ENCODE peak calls at places on chromosomes 5 and 9, in seven cellular contexts. F is endothelial cell, Y is nephron progenitor cell, P is cardiac fibroblast, V is left lung, S is GM06990, T is heart left ventricle. I is an unnamed sample.

GRCh38 chr9:30670805-30671562 is 1713.5 kb upstream of the ACO1 start:
- DNase-seq in F (no peak), Y (no peak), P (no peak), V (peak; percentile 52), S (peak; percentile 1), T (no peak), I (no peak)

GRCh38 chr5:127909078-127909477 is 174.5 kb upstream of the SLC12A2 start:
- DNase-seq in F (peak; percentile 40), Y (peak; percentile 9), P (peak; percentile 75), V (no peak), S (no peak), T (no peak), I (no peak)

GRCh38 chr9:14238044-14238443 is 75.9 kb downstream of the NFIB start:
- DNase-seq in F (peak; percentile 38), Y (no peak), P (no peak), V (no peak), S (no peak), T (no peak), I (no peak)

GRCh38 chr5:149172261-149172660 is 31.0 kb downstream of the ABLIM3 start:
- DNase-seq in F (no peak), Y (no peak), P (peak; percentile 43), V (no peak), S (no peak), T (no peak), I (no peak)

GRCh38 chr5:51398875-51399635 is 15.8 kb downstream of the ISL1 start:
- DNase-seq in F (peak; percentile 22), Y (peak; percentile 52), P (no peak), V (peak; percentile 66), S (no peak), T (no peak), I (no peak)

GRCh38 chr9:128838338-128838737 is 8.7 kb upstream of the SPOUT1 start:
- DNase-seq in F (no peak), Y (no peak), P (no peak), V (peak; percentile 37), S (no peak), T (no peak), I (no peak)

GRCh38 chr5:1101991-1102713 is 9.7 kb downstream of the SLC12A7 start:
- DNase-seq in F (no peak), Y (peak; percentile 76), P (peak; percentile 45), V (no peak), S (no peak), T (peak; percentile 76), I (no peak)

GRCh38 chr9:137511758-137512463 is 38.3 kb downstream of the PNPLA7 start:
- DNase-seq in F (no peak), Y (no peak), P (no peak), V (peak; percentile 54), S (no peak), T (no peak), I (no peak)

GRCh38 chr9:110283736-110284135 is 27.4 kb upstream of the TXN start:
- DNase-seq in F (no peak), Y (no peak), P (no peak), V (no peak), S (no peak), T (no peak), I (no peak)

GRCh38 chr5:61030163-61030482 is 85.1 kb downstream of the NDUFAF2 start:
- DNase-seq in F (no peak), Y (no peak), P (no peak), V (no peak), S (no peak), T (no peak), I (no peak)

GRCh38 chr9:37187269-37187668 is 66.9 kb downstream of the ZCCHC7 start:
- DNase-seq in F (no peak), Y (no peak), P (no peak), V (no peak), S (peak; percentile 43), T (no peak), I (no peak)

GRCh38 chr9:111039203-111039907 is 1.1 kb upstream of the LPAR1 start:
- DNase-seq in F (peak; percentile 6), Y (peak; percentile 12), P (no peak), V (no peak), S (no peak), T (no peak), I (peak; percentile 13)

GRCh38 chr5:159993194-159993593 is 15.7 kb upstream of the TTC1 start:
- DNase-seq in F (no peak), Y (no peak), P (no peak), V (no peak), S (no peak), T (no peak), I (no peak)

GRCh38 chr5:54610197-54610898 is 92.8 kb downstream of the SNX18 start:
- DNase-seq in F (no peak), Y (no peak), P (peak; percentile 59), V (no peak), S (peak; percentile 54), T (no peak), I (no peak)

GRCh38 chr5:107463731-107464130 is 207.0 kb downstream of the EFNA5 start:
- DNase-seq in F (no peak), Y (no peak), P (no peak), V (no peak), S (no peak), T (no peak), I (no peak)

GRCh38 chr5:124059200-124059599 is 547.2 kb downstream of the CSNK1G3 start:
- DNase-seq in F (no peak), Y (no peak), P (no peak), V (no peak), S (no peak), T (no peak), I (no peak)

GRCh38 chr5:140243855-140244254 is 59.0 kb downstream of the PFDN1 start:
- DNase-seq in F (no peak), Y (no peak), P (no peak), V (no peak), S (no peak), T (no peak), I (no peak)

GRCh38 chr5:140926211-140926902 is at the start of gene PCDHAC1:
- DNase-seq in F (peak; percentile 96), Y (peak; percentile 97), P (peak; percentile 44), V (peak; percentile 93), S (peak; percentile 9), T (peak; percentile 67), I (peak; percentile 91)

GRCh38 chr9:135989722-135990467 is 28.7 kb upstream of the UBAC1 start:
- DNase-seq in F (no peak), Y (no peak), P (no peak), V (no peak), S (no peak), T (no peak), I (no peak)

GRCh38 chr5:88845081-88845697 is 37.8 kb downstream of the MEF2C start:
- DNase-seq in F (no peak), Y (no peak), P (no peak), V (no peak), S (peak; percentile 76), T (no peak), I (no peak)

DNA sequence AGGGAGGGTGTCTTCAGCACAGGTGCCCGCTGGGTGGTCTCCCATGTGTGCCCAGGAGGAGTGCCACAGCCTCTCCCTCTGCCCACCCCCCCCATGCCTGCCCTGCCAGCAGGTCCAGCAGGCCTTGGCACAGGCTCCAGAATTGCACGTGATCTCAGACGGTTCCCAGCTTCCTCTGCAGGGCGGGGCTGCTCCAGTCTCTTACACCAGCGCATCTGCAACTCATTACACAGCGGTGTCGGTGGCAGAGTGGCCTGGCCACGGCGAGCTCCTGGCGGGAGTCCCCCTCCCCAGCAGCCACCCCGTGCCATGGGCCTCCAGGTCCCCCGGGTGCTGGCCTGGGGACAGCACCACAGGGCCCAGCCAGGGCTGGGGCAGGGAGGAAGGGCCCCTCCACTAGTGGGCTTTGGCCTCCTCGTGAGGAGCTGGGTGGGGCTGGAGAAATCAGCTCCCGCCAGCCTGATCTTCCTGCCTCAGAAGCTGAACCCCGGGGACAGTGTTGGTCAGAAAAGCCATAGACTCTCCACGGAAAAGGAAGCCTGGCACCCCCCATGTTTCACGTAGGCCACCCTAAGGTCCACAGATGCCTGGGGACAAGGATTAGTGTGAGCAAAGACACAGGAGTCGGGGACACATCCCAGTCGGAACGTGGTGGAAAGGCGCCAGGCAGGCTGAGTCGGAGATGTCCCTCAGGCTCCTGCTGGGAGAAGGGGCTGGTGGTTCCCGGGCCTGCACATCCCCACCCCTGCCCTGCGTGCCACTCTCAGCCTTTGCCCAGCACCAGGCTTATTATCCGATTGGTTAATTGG is 40.2 kb downstream of the RXRA start:
- DNase-seq in F (no peak), Y (no peak), P (peak; percentile 91), V (peak; percentile 94), S (no peak), T (peak; percentile 90), I (no peak)
- TF ChIP-seq CTCF in F (no peak), Y (no peak), P (no peak), V (no peak), S (no peak), T (no peak), I (no peak)

DNA sequence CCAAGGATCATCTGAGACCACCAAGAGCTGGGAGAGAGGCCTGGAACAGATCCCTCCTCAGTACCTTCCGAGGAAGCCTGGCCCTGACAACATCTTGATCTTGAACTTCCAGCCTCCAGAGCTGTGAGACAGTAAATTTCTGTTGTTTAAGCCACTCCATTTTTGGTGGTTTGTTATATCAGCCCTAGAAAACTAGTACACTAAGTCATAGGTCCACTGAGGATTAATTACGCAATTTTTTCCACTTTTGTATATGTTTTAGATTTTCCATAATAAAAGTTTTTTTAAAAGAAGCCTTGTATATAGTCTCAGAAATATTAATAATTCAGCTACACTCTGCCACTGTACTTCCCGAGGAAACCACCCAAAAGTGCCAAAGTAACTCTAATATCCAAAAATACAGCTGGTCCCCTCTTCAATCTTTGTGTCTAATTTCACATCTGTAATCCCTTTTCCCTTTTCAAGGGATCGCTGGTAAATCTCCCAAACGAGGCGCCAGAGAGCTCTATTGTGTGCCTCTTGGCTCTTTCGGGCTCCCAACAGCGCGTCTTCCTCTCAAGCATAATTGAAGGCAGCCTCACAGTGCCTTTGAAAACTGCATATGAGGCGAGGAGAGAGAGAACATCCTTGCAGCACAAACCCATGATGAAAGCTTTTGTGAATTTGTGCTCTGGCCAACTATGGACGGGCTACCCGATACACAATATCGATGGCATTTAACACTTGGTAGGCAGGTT is 32.7 kb downstream of the PRUNE2 start:
- DNase-seq in F (peak; percentile 36), Y (peak; percentile 9), P (peak; percentile 35), V (no peak), S (no peak), T (no peak), I (no peak)
- TF ChIP-seq CTCF in F (no peak), Y (no peak), P (peak; percentile 6), V (no peak), S (no peak), T (no peak), I (no peak)

GRCh38 chr9:35452481-35452880 is 37.4 kb upstream of the RUSC2 start:
- DNase-seq in F (no peak), Y (no peak), P (no peak), V (no peak), S (no peak), T (no peak), I (no peak)
- TF ChIP-seq CTCF in F (no peak), Y (no peak), P (peak; percentile 42), V (no peak), S (peak; percentile 10), T (no peak), I (no peak)

DNA sequence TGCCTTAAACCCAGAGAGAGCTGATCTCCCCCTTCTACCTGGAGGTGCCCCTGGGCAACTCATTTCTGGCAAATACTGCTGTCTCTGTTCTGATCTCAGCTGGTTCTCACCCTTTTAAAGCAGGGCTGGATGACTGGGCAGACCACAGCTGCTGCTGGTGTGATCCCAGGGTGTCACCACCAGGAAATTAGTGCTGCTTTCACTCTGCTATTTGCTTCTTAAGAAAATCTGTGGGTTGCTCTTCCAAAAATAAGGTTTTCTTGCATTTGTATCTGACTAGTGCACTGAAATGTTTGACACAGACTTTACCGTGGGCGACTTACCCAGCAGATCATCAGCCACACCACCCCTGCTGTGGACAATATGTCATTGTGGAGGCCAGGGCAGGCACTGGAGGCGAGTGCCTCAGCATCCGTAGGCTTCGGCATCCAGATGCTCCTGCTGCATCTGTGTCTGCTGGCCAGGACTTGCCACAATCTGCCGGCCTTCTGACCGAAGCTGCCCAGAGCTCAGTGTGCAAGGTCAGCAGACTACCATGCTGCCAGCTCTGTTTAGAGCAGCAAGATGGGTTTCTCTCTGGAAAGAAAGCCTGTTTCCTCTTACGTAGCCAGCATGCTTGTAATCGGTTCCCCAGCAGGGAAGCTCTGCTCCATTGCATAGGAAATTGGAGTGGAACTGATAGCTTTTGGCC is 13.6 kb downstream of the ARHGAP26 start:
- DNase-seq in F (no peak), Y (peak; percentile 15), P (peak; percentile 48), V (peak; percentile 59), S (no peak), T (peak; percentile 46), I (no peak)
- TF ChIP-seq CTCF in F (no peak), Y (no peak), P (no peak), V (no peak), S (no peak), T (no peak), I (no peak)